ENCODE peak calls at places on chromosomes 1 and 21, in ten cellular contexts. R is ovary, G is thyroid gland, E is suprapubic skin, W is uterus, N is prostate gland, T is stomach, B is sigmoid colon, F is heart left ventricle, A is adrenal gland. J is an unnamed sample.

GRCh38 chr1:168512864-168513595 is 30.8 kb downstream of the XCL2 start:
- DNase-seq in W (no peak), R (no peak), A (no peak), F (no peak), B (no peak), T (no peak), G (no peak), E (no peak), N (no peak), J (no peak)

GRCh38 chr21:44360174-44360573 is 6.8 kb downstream of the TRPM2 start:
- DNase-seq in F (no peak), R (no peak), B (no peak), E (no peak), G (no peak), T (no peak), A (no peak), W (no peak), N (no peak), J (no peak)

GRCh38 chr1:163820748-163821147 is 499.0 kb downstream of the NUF2 start:
- DNase-seq in W (no peak), E (no peak), N (no peak), F (no peak), A (no peak), B (no peak), G (no peak), R (no peak), T (no peak), J (no peak)

GRCh38 chr1:46617833-46618232 is 1.2 kb upstream of the MOB3C start:
- DNase-seq in R (no peak), W (no peak), E (no peak), A (no peak), F (no peak), T (no peak), G (no peak), B (no peak), N (no peak), J (no peak)

GRCh38 chr1:29983366-29983765 is 740.0 kb downstream of the MATN1 start:
- DNase-seq in F (no peak), T (no peak), E (no peak), B (no peak), N (no peak), G (no peak), A (no peak), R (no peak), W (no peak), J (no peak)

GRCh38 chr1:62784509-62785365 is 805 bp downstream of the ATG4C start:
- DNase-seq in W (no peak), G (no peak), R (no peak), B (no peak), E (no peak), N (no peak), T (no peak), A (no peak), F (no peak), J (no peak)

GRCh38 chr1:17125756-17126237 is 6.5 kb upstream of the PADI2 start:
- DNase-seq in G (peak), N (peak), A (peak), T (peak), E (peak), F (peak), B (peak), W (peak), R (peak), J (peak)

GRCh38 chr1:47230692-47231313 is 1.2 kb downstream of the TAL1 start:
- DNase-seq in N (no peak), T (no peak), B (no peak), F (no peak), R (no peak), W (no peak), A (no peak), E (no peak), G (no peak), J (no peak)

GRCh38 chr1:21301794-21302440 is 11.7 kb upstream of the ECE1 start:
- DNase-seq in E (no peak), A (no peak), F (no peak), N (no peak), W (no peak), T (no peak), G (no peak), B (no peak), R (no peak), J (no peak)

GRCh38 chr21:37915516-37915915 is 741 bp downstream of the KCNJ6 start:
- DNase-seq in B (no peak), A (no peak), T (no peak), E (no peak), F (no peak), R (no peak), W (no peak), G (no peak), N (no peak), J (no peak)

GRCh38 chr21:33299181-33299752 is 25.5 kb upstream of the IFNAR1 start:
- DNase-seq in W (no peak), T (no peak), B (no peak), R (no peak), G (no peak), N (no peak), A (no peak), F (no peak), E (no peak), J (no peak)

GRCh38 chr1:19203440-19203839 is 6.6 kb downstream of the UBR4 start:
- DNase-seq in R (no peak), E (no peak), A (peak), N (peak), W (no peak), F (peak), T (peak), B (peak), G (peak), J (no peak)

GRCh38 chr1:205048382-205048781 is 5.4 kb downstream of the CNTN2 start:
- DNase-seq in W (no peak), E (no peak), B (no peak), N (no peak), A (no peak), T (no peak), R (no peak), F (no peak), G (no peak), J (no peak)

GRCh38 chr1:161915051-161915503 is 108.6 kb downstream of the OLFML2B start:
- DNase-seq in A (no peak), G (no peak), R (no peak), W (no peak), F (no peak), B (no peak), N (no peak), T (no peak), E (no peak), J (no peak)

GRCh38 chr1:169024800-169025253 is 81.7 kb upstream of the ATP1B1 start:
- DNase-seq in W (no peak), G (peak), F (no peak), A (no peak), B (no peak), T (no peak), R (no peak), E (no peak), N (no peak), J (no peak)

GRCh38 chr1:202291961-202292712 is 49.6 kb downstream of the UBE2T start:
- DNase-seq in A (peak), B (no peak), E (no peak), W (no peak), N (no peak), T (no peak), G (peak), F (peak), R (no peak), J (no peak)

GRCh38 chr1:209870151-209870831 is 42.5 kb downstream of the UTP25 start:
- DNase-seq in N (no peak), A (no peak), T (no peak), E (no peak), W (no peak), B (no peak), G (no peak), F (no peak), R (no peak), J (no peak)

GRCh38 chr1:61224609-61225008 is 142.2 kb downstream of the NFIA start:
- DNase-seq in B (no peak), G (peak), F (no peak), N (peak), T (no peak), W (no peak), R (peak), A (no peak), E (no peak), J (no peak)

GRCh38 chr1:245432221-245432620 is 277.4 kb downstream of the KIF26B start:
- DNase-seq in A (no peak), F (no peak), T (no peak), B (no peak), R (no peak), W (no peak), G (no peak), N (no peak), E (no peak), J (no peak)

GRCh38 chr1:245436407-245436806 is 281.6 kb downstream of the KIF26B start:
- DNase-seq in N (no peak), G (no peak), B (no peak), F (no peak), R (no peak), A (no peak), T (no peak), W (no peak), E (no peak), J (no peak)

GRCh38 chr1:245431706-245432105 is 276.9 kb downstream of the KIF26B start:
- DNase-seq in B (no peak), W (no peak), F (no peak), R (no peak), A (no peak), G (no peak), N (no peak), T (no peak), E (no peak), J (no peak)

GRCh38 chr1:245437401-245437800 is 282.6 kb downstream of the KIF26B start:
- DNase-seq in B (no peak), W (no peak), F (no peak), T (no peak), R (no peak), N (no peak), A (no peak), G (no peak), E (no peak), J (no peak)

GRCh38 chr1:245434285-245434684 is 279.5 kb downstream of the KIF26B start:
- DNase-seq in E (no peak), R (no peak), W (no peak), N (no peak), A (no peak), T (no peak), F (no peak), B (no peak), G (no peak), J (no peak)
- TF ChIP-seq CTCF in E (no peak), R (no peak), W (no peak), N (no peak), A (no peak), T (no peak), F (no peak), B (no peak), G (no peak), J (no peak)

GRCh38 chr1:108590436-108590835 is 30.5 kb downstream of the EEIG2 start:
- DNase-seq in N (no peak), T (no peak), A (peak), E (no peak), W (no peak), G (no peak), B (peak), F (peak), R (no peak), J (no peak)

GRCh38 chr1:108593448-108593847 is 33.5 kb downstream of the EEIG2 start:
- DNase-seq in W (no peak), E (no peak), F (no peak), B (no peak), R (no peak), T (no peak), G (no peak), A (no peak), N (no peak), J (no peak)

GRCh38 chr1:108592030-108592759 is 32.3 kb downstream of the EEIG2 start:
- DNase-seq in B (no peak), E (no peak), R (no peak), T (no peak), G (no peak), N (no peak), W (no peak), A (no peak), F (no peak), J (no peak)

GRCh38 chr1:108591471-108591870 is 31.6 kb downstream of the EEIG2 start:
- DNase-seq in B (no peak), T (no peak), F (peak), G (no peak), W (no peak), N (no peak), A (no peak), R (no peak), E (no peak), J (no peak)

DNA sequence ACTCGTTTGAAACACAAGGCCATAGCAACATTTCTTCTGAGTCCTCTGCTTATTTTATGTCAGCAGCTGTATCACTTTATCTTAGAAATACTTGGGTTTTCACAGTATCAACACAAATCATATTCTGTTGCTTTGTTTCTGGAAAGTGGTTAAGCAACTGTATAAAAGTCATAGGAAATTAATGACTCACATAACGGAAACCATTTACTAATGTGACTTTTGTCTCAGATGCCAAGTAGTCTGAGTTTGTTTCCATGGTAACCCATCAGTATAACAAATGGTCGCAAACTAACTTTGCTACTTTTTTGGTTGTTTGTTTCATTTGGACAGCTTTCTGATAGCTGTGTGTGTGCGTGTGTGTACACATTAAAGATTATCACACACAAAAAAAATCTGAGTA is 31.0 kb downstream of the EEIG2 start:
- DNase-seq in B (no peak), A (no peak), W (peak), F (no peak), E (no peak), N (no peak), R (no peak), G (no peak), T (no peak), J (no peak)
- H3K27ac ChIP-seq in B (peak), A (peak), W (peak), F (peak), E (peak), N (no peak), R (no peak), G (no peak), T (peak), J (peak)

GRCh38 chr1:65065535-65066378 is 82.2 kb upstream of the AK4 start:
- DNase-seq in E (no peak), G (peak), A (peak), F (peak), T (peak), B (no peak), N (peak), W (peak), R (peak), J (peak)

GRCh38 chr1:65068202-65069011 is 79.6 kb upstream of the AK4 start:
- DNase-seq in R (no peak), W (peak), B (no peak), A (no peak), F (no peak), N (peak), T (no peak), G (peak), E (no peak), J (no peak)

GRCh38 chr1:65067491-65068201 is 80.4 kb upstream of the AK4 start:
- DNase-seq in E (peak), G (peak), B (peak), A (peak), F (peak), N (peak), T (peak), R (peak), W (peak), J (peak)

GRCh38 chr1:65066379-65066765 is 81.6 kb upstream of the AK4 start:
- DNase-seq in N (no peak), B (no peak), R (no peak), W (no peak), T (no peak), F (no peak), E (no peak), A (no peak), G (no peak), J (no peak)

DNA sequence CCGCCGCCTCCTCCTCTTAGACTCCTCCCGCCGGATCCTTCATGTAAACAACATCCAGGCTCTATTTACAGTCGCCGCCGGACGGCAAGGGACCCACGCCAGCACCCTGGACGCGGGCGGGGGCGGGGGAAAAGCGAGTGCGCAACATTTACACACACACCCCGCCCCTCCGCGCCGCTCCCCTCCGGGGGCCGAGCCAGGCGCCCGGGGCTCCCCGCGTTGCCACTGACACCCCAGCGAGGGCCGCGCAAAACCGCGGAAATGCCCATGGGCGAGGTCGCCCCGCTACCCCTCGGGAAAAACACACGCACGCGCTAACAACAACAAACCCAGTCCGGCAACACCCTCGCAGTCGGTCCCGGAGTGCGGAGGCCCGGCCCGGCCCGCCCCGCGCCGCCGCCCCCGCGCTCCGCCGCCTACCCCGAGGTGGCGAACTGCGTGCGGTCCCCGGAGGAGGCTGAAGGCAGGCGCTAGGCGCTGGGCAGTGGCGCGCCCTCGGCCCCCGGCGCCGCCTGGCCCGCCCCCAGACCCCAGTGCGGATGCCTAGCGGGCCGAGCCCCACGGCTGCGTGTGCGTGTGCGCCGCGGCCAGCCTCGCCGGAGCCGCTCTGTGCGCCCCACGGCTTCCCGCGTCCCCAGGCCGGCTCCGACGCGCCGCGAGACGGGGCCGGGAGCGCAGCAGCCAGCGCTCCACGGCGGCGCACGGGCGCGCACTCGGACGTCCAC is 81.1 kb upstream of the AK4 start:
- DNase-seq in E (peak), T (peak), N (peak), G (peak), R (peak), B (peak), F (peak), W (peak), A (peak), J (peak)
- TF ChIP-seq POLR2A in E (peak), T (peak), N (peak), G (peak), R (peak), B (peak), F (peak), W (peak), A (peak), J (peak)

GRCh38 chr1:234188454-234188792 is 184.8 kb upstream of the COA6 start:
- DNase-seq in R (no peak), G (no peak), B (no peak), F (no peak), E (no peak), T (no peak), N (no peak), W (no peak), A (no peak), J (no peak)
- TF ChIP-seq CTCF in R (no peak), G (no peak), B (no peak), F (no peak), E (no peak), T (no peak), N (no peak), W (no peak), A (no peak), J (no peak)

DNA sequence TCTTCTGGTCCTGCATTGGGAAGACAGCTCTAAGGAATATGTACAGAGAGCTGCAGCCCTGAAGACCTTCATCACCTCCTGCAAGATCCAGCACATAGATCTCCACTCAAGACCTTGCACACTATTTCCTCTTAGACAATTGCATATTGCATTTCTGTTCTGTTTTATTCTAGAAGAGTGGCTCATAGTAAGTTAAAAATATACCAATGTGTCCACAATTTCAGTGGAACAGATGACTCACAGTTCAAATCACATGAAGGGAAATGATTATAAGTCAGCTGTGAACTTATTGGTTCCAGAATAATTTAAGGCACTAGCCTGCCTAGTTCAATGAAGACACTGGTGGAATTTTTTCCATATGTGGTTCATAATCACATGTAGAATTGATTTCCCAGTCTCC is 10.0 kb upstream of the AK5 start:
- DNase-seq in W (no peak), A (no peak), B (no peak), N (no peak), R (no peak), F (no peak), G (no peak), E (no peak), T (no peak), J (no peak)
- H3K27ac ChIP-seq in W (no peak), A (no peak), B (no peak), N (no peak), R (no peak), F (no peak), G (no peak), E (no peak), T (no peak), J (no peak)

DNA sequence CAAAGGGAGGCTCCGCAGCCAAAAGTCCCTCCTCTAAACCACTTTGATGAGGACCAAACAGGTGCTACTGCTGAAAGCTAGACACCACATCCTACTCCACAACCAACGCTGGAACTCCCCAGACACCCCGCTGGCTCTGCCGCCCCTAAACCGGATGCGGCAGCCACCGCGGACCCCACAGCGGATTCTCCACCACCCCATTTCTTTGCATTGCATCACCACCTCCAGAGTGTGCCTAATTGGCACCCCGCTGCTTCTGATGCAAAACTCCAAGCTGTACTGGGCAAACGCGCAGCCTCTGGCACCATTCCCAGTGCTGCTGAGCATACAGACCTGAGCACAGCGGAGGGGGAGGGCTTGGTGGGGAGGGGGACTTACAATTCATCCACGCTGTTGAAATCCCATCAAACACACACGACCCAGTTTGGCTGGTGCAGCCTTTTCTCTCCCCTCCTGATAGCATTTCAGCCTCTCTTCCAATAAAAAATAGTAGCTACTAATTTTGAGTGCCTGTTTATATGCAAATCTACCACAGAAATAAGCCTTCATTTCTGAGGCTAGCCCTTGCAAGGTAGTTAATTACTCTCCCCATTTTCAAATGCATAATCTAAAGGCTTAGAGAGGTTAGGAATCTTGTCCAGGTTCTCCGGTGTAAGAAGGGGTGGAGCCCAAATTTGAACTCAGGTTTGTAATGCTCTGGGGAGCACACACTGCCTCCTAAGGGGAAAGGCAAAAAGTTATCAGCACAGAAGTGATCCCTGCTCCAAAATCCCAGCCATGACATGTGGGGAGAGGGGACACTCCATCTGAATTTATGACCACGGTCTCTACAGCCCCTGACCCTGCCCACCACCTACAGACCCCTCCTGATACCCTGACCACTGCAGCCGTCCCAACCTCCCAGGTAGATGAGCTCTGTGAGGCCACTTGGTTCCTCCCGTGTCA is 12.2 kb upstream of the RGS16 start:
- DNase-seq in N (peak), E (peak), B (peak), F (peak), W (peak), T (peak), A (peak), R (peak), G (peak), J (peak)
- TF ChIP-seq POLR2A in N (no peak), E (no peak), B (no peak), F (no peak), W (no peak), T (no peak), A (no peak), R (no peak), G (no peak), J (no peak)

GRCh38 chr1:6280761-6281451 is 20.0 kb upstream of the GPR153 start:
- DNase-seq in R (no peak), G (no peak), W (no peak), T (no peak), B (no peak), E (no peak), A (peak), F (peak), N (no peak), J (no peak)
- TF ChIP-seq CTCF in R (no peak), G (peak), W (no peak), T (no peak), B (no peak), E (no peak), A (peak), F (peak), N (no peak), J (peak)

J was measured in tibial nerve.